ENCODE peak calls at places on chromosomes 1 and 21, in five cellular contexts. B is neural progenitor cell, U is PC-3, D is GM23338, I is hepatocyte. W is an unnamed sample.

GRCh38 chr1:173414136-173414535 is 63.0 kb upstream of the PRDX6 start:
- DNase-seq in B (no peak), U (no peak), D (no peak), I (no peak), W (no peak)

GRCh38 chr1:153968000-153968363 is 280 bp downstream of the CREB3L4 start:
- DNase-seq in B (no peak), U (peak), D (peak), I (peak), W (no peak)

GRCh38 chr1:20584890-20585289 is 4.0 kb upstream of the CDA start:
- DNase-seq in B (no peak), U (peak), D (peak), I (no peak), W (no peak)

GRCh38 chr21:26756491-26757159 is 88.6 kb downstream of the ADAMTS1 start:
- DNase-seq in B (no peak), U (no peak), D (no peak), I (no peak), W (no peak)

GRCh38 chr21:34524671-34525601 is 12.9 kb upstream of the KCNE1 start:
- DNase-seq in B (peak), U (peak), D (peak), I (peak), W (no peak)

GRCh38 chr1:241990040-241990439 is 8.9 kb downstream of the MAP1LC3C start:
- DNase-seq in B (no peak), U (peak), D (peak), I (peak), W (no peak)

GRCh38 chr21:33870768-33871167 is 44.8 kb downstream of the ATP5PO start:
- DNase-seq in B (no peak), U (no peak), D (no peak), I (no peak), W (no peak)

GRCh38 chr1:14880456-14881316 is 272.9 kb upstream of the TMEM51 start:
- DNase-seq in B (no peak), U (peak), D (no peak), I (no peak), W (no peak)

GRCh38 chr1:27488523-27489138 is 1.3 kb downstream of the WASF2 start:
- DNase-seq in B (peak), U (peak), D (peak), I (peak), W (no peak)

GRCh38 chr1:56072310-56072709 is 507.1 kb downstream of the PLPP3 start:
- DNase-seq in B (no peak), U (no peak), D (no peak), I (no peak), W (no peak)

GRCh38 chr1:6009120-6010040 is 17.2 kb upstream of the NPHP4 start:
- DNase-seq in B (no peak), U (no peak), D (no peak), I (no peak), W (no peak)

GRCh38 chr1:114369930-114370329 is 141.1 kb downstream of the TRIM33 start:
- DNase-seq in B (no peak), U (no peak), D (no peak), I (no peak), W (no peak)

GRCh38 chr1:200035956-200036615 is 8.6 kb downstream of the NR5A2 start:
- DNase-seq in B (peak), U (no peak), D (peak), I (peak), W (no peak)
- TF ChIP-seq EZH2 in B (peak), U (no peak), D (peak), I (peak), W (no peak)

DNA sequence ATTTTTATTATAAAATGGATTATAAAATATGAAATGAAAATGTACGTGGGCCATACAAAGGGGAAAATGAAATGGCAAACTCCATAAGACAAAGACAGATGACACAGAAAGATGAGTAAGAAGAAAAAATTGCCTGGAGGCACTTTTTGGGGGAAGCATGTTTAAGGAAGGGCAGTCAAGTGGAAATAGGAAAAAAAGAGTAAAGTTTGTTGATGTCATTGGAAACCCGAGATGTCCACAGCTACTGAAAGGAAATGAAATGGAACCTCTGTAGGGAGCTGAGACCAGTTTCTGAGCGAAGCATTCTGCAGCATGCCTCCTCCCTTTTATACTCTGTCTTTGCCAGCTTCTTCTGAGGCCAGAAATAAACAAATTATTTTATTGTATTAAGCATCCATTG is 203.4 kb upstream of the UBE2U start:
- DNase-seq in B (no peak), U (peak), D (peak), I (no peak), W (no peak)
- TF ChIP-seq EZH2phosphoT487 in B (no peak), U (no peak), D (no peak), I (no peak), W (no peak)

GRCh38 chr1:51661081-51661518 is 44.2 kb downstream of the OSBPL9 start:
- DNase-seq in B (no peak), U (peak), D (no peak), I (peak), W (no peak)
- H3K4me2 ChIP-seq in B (no peak), U (peak), D (no peak), I (peak), W (peak)

GRCh38 chr1:195193134-195193533 is 1415.1 kb downstream of the KCNT2 start:
- DNase-seq in B (no peak), U (no peak), D (no peak), I (no peak), W (no peak)
- TF ChIP-seq EZH2 in B (no peak), U (no peak), D (no peak), I (no peak), W (no peak)

GRCh38 chr21:31204801-31205200 is 139.3 kb downstream of the TIAM1 start:
- DNase-seq in B (no peak), U (no peak), D (no peak), I (no peak), W (no peak)

GRCh38 chr21:31201144-31201543 is 142.9 kb downstream of the TIAM1 start:
- DNase-seq in B (no peak), U (no peak), D (no peak), I (no peak), W (no peak)

GRCh38 chr21:31203371-31204054 is 140.5 kb downstream of the TIAM1 start:
- DNase-seq in B (no peak), U (peak), D (no peak), I (no peak), W (no peak)

GRCh38 chr21:31198575-31198974 is 145.5 kb downstream of the TIAM1 start:
- DNase-seq in B (peak), U (peak), D (peak), I (peak), W (peak)

DNA sequence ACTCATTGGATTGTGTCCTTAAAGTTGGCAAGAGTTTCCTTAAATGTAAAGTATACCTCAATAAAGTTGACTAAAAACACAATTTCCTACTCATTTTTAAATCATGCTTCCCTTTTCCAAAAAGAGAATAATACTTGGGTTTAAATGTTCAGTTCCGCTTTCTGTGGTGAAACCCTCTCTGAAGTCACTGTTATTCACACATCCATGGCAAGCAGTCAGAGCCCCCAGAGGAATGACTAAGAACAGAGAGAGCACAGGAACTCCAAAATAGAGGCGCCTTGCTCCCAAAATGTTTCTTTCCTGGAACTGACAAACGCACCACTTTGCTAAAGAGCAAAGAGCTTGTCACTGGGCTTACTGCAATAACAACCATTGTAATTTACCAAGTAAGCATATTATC is 142.5 kb downstream of the TIAM1 start:
- DNase-seq in B (no peak), U (no peak), D (no peak), I (no peak), W (no peak)
- TF ChIP-seq EZH2phosphoT487 in B (no peak), U (no peak), D (no peak), I (no peak), W (no peak)

GRCh38 chr1:115620950-115621349 is 20.8 kb upstream of the VANGL1 start:
- DNase-seq in B (no peak), U (no peak), D (no peak), I (no peak), W (no peak)
- H3K4me2 ChIP-seq in B (no peak), U (no peak), D (no peak), I (no peak), W (no peak)

GRCh38 chr1:47444317-47444577 is 6.4 kb downstream of the FOXD2 start:
- DNase-seq in B (no peak), U (no peak), D (no peak), I (no peak), W (no peak)

GRCh38 chr1:47445823-47446567 is 8.2 kb downstream of the FOXD2 start:
- DNase-seq in B (no peak), U (no peak), D (no peak), I (no peak), W (no peak)

GRCh38 chr1:47443530-47444316 is 5.9 kb downstream of the FOXD2 start:
- DNase-seq in B (peak), U (no peak), D (peak), I (no peak), W (no peak)

GRCh38 chr1:47442844-47443529 is 5.1 kb downstream of the FOXD2 start:
- DNase-seq in B (no peak), U (no peak), D (no peak), I (no peak), W (no peak)

DNA sequence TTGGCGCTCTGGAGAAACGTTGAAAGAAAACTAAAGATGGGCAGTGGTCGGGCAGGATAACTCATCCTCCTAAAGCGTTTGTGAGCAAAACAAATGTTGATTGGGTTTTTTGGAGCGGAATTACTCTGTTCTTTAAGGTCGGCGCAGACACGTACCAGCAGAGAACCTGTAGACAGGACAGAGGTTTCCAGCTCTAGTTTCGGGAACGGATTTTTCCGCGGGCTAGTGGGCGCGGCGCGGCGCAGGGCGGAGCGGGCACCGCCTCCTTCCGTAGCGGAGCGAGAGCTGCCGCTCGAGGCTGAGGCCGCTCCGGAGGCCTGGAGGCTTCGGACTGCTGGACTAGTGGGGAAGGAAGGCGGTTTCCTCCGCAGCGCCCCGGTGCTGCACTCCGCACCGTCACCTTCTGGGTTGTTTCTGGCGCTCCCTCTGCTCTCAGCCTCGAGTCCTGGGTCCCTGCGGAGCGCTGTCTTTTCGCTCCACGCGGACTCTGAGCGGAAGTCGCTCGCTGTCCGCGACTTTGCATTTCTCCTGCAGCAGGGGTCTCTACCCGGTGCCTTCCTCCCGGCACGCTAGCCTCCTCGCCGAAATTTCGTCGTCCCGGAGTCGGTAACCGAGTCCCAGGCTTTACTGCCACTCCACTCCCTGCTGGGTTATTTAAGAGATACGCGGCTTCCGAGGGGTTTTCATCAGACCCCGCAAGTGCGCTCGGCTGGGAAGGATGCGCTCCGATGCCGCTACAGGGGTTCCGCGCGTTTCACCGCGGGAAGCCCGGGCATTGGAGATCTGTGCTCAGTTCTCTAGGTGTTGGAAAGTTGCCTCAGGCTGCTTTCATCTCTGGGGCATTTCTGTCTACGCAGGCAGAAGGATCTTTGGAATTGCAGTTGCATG is 7.0 kb downstream of the FOXD2 start:
- DNase-seq in B (peak), U (no peak), D (peak), I (no peak), W (no peak)
- TF ChIP-seq EZH2 in B (peak), U (no peak), D (peak), I (peak), W (no peak)